ENCODE peak calls at places on chromosomes 16 and 17, in six cellular contexts. G, V, F, D, C and N are unnamed samples.
A peak's percentile ranks its signal among the peaks of the same experiment; 100 is the strongest.

GRCh38 chr16:31700200-31700529 is 172.5 kb downstream of the AHSP start:
- DNase-seq in G (peak; percentile 77), V (no peak), F (peak; percentile 86), D (no peak), C (no peak), N (no peak)

GRCh38 chr16:57126412-57126811 is 34.0 kb downstream of the CPNE2 start:
- DNase-seq in G (no peak), V (no peak), F (no peak), D (no peak), C (no peak), N (no peak)

GRCh38 chr17:30477758-30478115 is 529 bp downstream of the GOSR1 start:
- DNase-seq in G (no peak), V (peak; percentile 17), F (no peak), D (peak; percentile 11), C (no peak), N (no peak)

GRCh38 chr16:495127-495748 is 32.3 kb upstream of the CAPN15 start:
- DNase-seq in G (peak; percentile 65), V (peak; percentile 34), F (peak; percentile 20), D (no peak), C (no peak), N (no peak)

GRCh38 chr17:45225964-45226530 is 4.4 kb downstream of the FMNL1 start:
- DNase-seq in G (no peak), V (peak; percentile 88), F (no peak), D (peak; percentile 94), C (peak; percentile 86), N (no peak)

GRCh38 chr16:4032768-4033167 is 83.5 kb downstream of the ADCY9 start:
- DNase-seq in G (no peak), V (no peak), F (no peak), D (no peak), C (peak; percentile 65), N (no peak)

GRCh38 chr16:74667215-74667765 is 613 bp upstream of the RFWD3 start:
- DNase-seq in G (no peak), V (peak; percentile 50), F (peak; percentile 41), D (peak; percentile 5), C (peak; percentile 69), N (no peak)

GRCh38 chr17:45296003-45296832 is 20.6 kb downstream of the MAP3K14 start:
- DNase-seq in G (no peak), V (peak; percentile 57), F (no peak), D (no peak), C (peak; percentile 58), N (no peak)

GRCh38 chr16:25052161-25052511 is 37.0 kb upstream of the ARHGAP17 start:
- DNase-seq in G (no peak), V (no peak), F (no peak), D (no peak), C (no peak), N (no peak)

GRCh38 chr17:41734139-41734948 is at the start of gene HAP1:
- DNase-seq in G (peak; percentile 83), V (peak; percentile 45), F (no peak), D (no peak), C (no peak), N (no peak)

GRCh38 chr16:64390102-64390501 is 731.8 kb downstream of the CDH11 start:
- DNase-seq in G (no peak), V (no peak), F (no peak), D (no peak), C (no peak), N (no peak)

GRCh38 chr17:42387663-42388380 is 420 bp downstream of the STAT3 start:
- DNase-seq in G (peak; percentile 35), V (peak; percentile 52), F (peak; percentile 47), D (peak; percentile 16), C (peak; percentile 59), N (peak; percentile 42)

GRCh38 chr16:57084257-57084770 is 8.1 kb upstream of the CPNE2 start:
- DNase-seq in G (peak; percentile 83), V (peak; percentile 68), F (peak; percentile 46), D (peak; percentile 66), C (peak; percentile 75), N (peak; percentile 34)

GRCh38 chr16:52446076-52446475 is 100.9 kb downstream of the TOX3 start:
- DNase-seq in G (no peak), V (no peak), F (no peak), D (no peak), C (no peak), N (no peak)

GRCh38 chr16:17287401-17287800 is 183.4 kb downstream of the XYLT1 start:
- DNase-seq in G (no peak), V (no peak), F (no peak), D (no peak), C (no peak), N (no peak)

GRCh38 chr17:20302191-20302917 is 165.0 kb downstream of the LGALS9B start:
- DNase-seq in G (no peak), V (no peak), F (peak; percentile 18), D (no peak), C (no peak), N (no peak)

GRCh38 chr17:73340093-73340596 is 28.3 kb upstream of the CDC42EP4 start:
- DNase-seq in G (no peak), V (peak; percentile 97), F (no peak), D (no peak), C (peak; percentile 31), N (no peak)

GRCh38 chr16:57472665-57473060 is 10.2 kb downstream of the POLR2C start:
- DNase-seq in G (no peak), V (no peak), F (no peak), D (no peak), C (no peak), N (no peak)

GRCh38 chr16:50496990-50497389 is 51.2 kb upstream of the NKD1 start:
- DNase-seq in G (no peak), V (no peak), F (no peak), D (no peak), C (no peak), N (no peak)

GRCh38 chr17:80611831-80612230 is 67.2 kb downstream of the RPTOR start:
- DNase-seq in G (no peak), V (no peak), F (no peak), D (no peak), C (no peak), N (no peak)

GRCh38 chr17:61065263-61065773 is 334.3 kb upstream of the TBX2 start:
- DNase-seq in G (peak; percentile 19), V (peak; percentile 7), F (no peak), D (no peak), C (no peak), N (no peak)

GRCh38 chr16:89453662-89454321 is 36.6 kb downstream of the ANKRD11 start:
- DNase-seq in G (peak; percentile 41), V (no peak), F (no peak), D (no peak), C (peak; percentile 68), N (no peak)

GRCh38 chr17:67585077-67585602 is 132.6 kb upstream of the NOL11 start:
- DNase-seq in G (peak; percentile 66), V (no peak), F (peak; percentile 41), D (no peak), C (no peak), N (no peak)

GRCh38 chr16:72909196-72909595 is 138.7 kb downstream of the ZFHX3 start:
- DNase-seq in G (no peak), V (no peak), F (no peak), D (no peak), C (no peak), N (no peak)

GRCh38 chr17:13306310-13306962 is 288.6 kb upstream of the ELAC2 start:
- DNase-seq in G (peak; percentile 68), V (peak; percentile 86), F (no peak), D (no peak), C (no peak), N (no peak)

GRCh38 chr17:57418463-57419246 is 162.3 kb downstream of the MSI2 start:
- DNase-seq in G (no peak), V (no peak), F (no peak), D (no peak), C (no peak), N (no peak)

GRCh38 chr17:45361451-45361850 is 44.6 kb upstream of the MAP3K14 start:
- DNase-seq in G (peak; percentile 1), V (no peak), F (no peak), D (no peak), C (no peak), N (no peak)

GRCh38 chr17:44378171-44378705 is 11.2 kb downstream of the ITGA2B start:
- DNase-seq in G (no peak), V (no peak), F (no peak), D (no peak), C (no peak), N (no peak)

GRCh38 chr17:3213587-3213986 is 6.1 kb downstream of the OR1A1 start:
- DNase-seq in G (peak; percentile 8), V (peak; percentile 19), F (no peak), D (no peak), C (no peak), N (no peak)

GRCh38 chr16:81688182-81688581 is 90.9 kb upstream of the PLCG2 start:
- DNase-seq in G (no peak), V (no peak), F (no peak), D (no peak), C (no peak), N (no peak)

GRCh38 chr16:27993587-27993986 is 69.9 kb downstream of the GSG1L start:
- DNase-seq in G (no peak), V (no peak), F (no peak), D (no peak), C (no peak), N (no peak)